ENCODE peak calls at places on chromosome X, in eight cellular contexts. K is stimulated activated CD4-positive, alpha-beta T cell treated with anti-CD3 and anti-CD28 coated beads, Interleukin-1b, Interleukin-23, amount 100 ng/mL, for 24 hours; N is RWPE1; I is activated gamma-delta T cell treated with Interleukin-2 at 50 U/mL for 16 hours; O is CD4-positive, alpha-beta T cell; X is activated naive CD4-positive, alpha-beta T cell treated with anti-CD3 and anti-CD28 coated beads, Interleukin-2, amount 50 U/mL, for 16 hours; T is activated naive CD8-positive, alpha-beta T cell treated with anti-CD3 and anti-CD28 coated beads, Interleukin-2, amount 50 U/mL, for 24 hours; B is HEK293T. U is an unnamed sample.

GRCh38 chrX:86349115-86349514 is 200.9 kb downstream of the DACH2 start:
- DNase-seq in B (no peak), N (no peak), O (no peak), T (no peak), I (no peak), K (no peak), X (no peak), U (no peak)

GRCh38 chrX:24547961-24548360 is 82.9 kb downstream of the PDK3 start:
- DNase-seq in O (no peak), B (no peak), N (no peak), T (no peak), K (no peak), I (no peak), X (no peak), U (no peak)

GRCh38 chrX:85994228-85994627 is 53.1 kb downstream of the CHM start:
- DNase-seq in B (no peak), T (no peak), N (no peak), K (no peak), O (no peak), I (no peak), X (no peak), U (no peak)

GRCh38 chrX:111490683-111491082 is 20.8 kb upstream of the SERTM2 start:
- DNase-seq in N (no peak), X (no peak), I (no peak), O (no peak), B (no peak), T (no peak), K (no peak), U (no peak)

GRCh38 chrX:19924285-19924684 is 36.9 kb upstream of the SH3KBP1 start:
- DNase-seq in N (no peak), K (no peak), I (no peak), O (no peak), B (no peak), T (no peak), X (no peak), U (no peak)

GRCh38 chrX:71256051-71256450 is 2.1 kb upstream of the ZMYM3 start:
- DNase-seq in B (no peak), X (no peak), K (no peak), T (no peak), I (no peak), O (no peak), N (no peak), U (no peak)

GRCh38 chrX:12999422-12999821 is 24.5 kb downstream of the TMSB4X start:
- DNase-seq in K (peak), T (peak), X (peak), B (no peak), O (peak), I (peak), N (no peak), U (peak)

GRCh38 chrX:9033586-9033985 is 341 bp downstream of the FAM9B start:
- DNase-seq in K (no peak), T (no peak), I (no peak), O (no peak), X (no peak), B (no peak), N (no peak), U (no peak)

GRCh38 chrX:48908600-48908999 is 2.8 kb downstream of the SLC35A2 start:
- DNase-seq in B (no peak), X (no peak), O (no peak), K (no peak), T (no peak), I (no peak), N (no peak), U (no peak)

GRCh38 chrX:70411475-70411874 is 11.6 kb upstream of the GDPD2 start:
- DNase-seq in B (no peak), N (no peak), O (no peak), I (no peak), K (no peak), X (no peak), T (no peak), U (no peak)

GRCh38 chrX:22389544-22390243 is 117.0 kb downstream of the CBLL2 start:
- DNase-seq in N (peak), X (no peak), I (no peak), O (no peak), B (peak), K (no peak), T (no peak), U (no peak)

GRCh38 chrX:101658661-101659477 is 781 bp downstream of the ARMCX2 start:
- DNase-seq in B (peak), K (peak), X (peak), N (peak), T (peak), I (peak), O (peak), U (peak)